ENCODE peak calls at places on chromosomes 11 and 22, in nine cellular contexts. B is H9; K is stimulated activated CD4-positive, alpha-beta T cell treated with anti-CD3 and anti-CD28 coated beads, Interleukin-2, amount 100 ng/mL, for 24 hours; Y is stomach; C is activated CD4-positive, alpha-beta T cell treated with anti-CD3 and anti-CD28 coated beads, Interleukin-2, amount 50 U/mL, for 48 hours; O is WTC11; X is endodermal cell; P is iPS-NIHi11; Q is NCI-H2081. J is an unnamed sample.

GRCh38 chr22:44996120-44996519 is 13.7 kb downstream of the PHF21B start:
- DNase-seq in C (no peak), Y (no peak), P (no peak), Q (no peak), K (no peak), O (no peak), X (no peak), B (no peak), J (no peak)

GRCh38 chr11:9207229-9207628 is 57.9 kb downstream of the DENND5A start:
- DNase-seq in X (no peak), Q (no peak), Y (no peak), B (no peak), P (no peak), O (no peak), K (no peak), C (no peak), J (no peak)

GRCh38 chr11:123590296-123590912 is 64.0 kb downstream of the SCN3B start:
- DNase-seq in P (no peak), X (no peak), C (no peak), B (no peak), Q (no peak), Y (peak), K (no peak), O (no peak), J (peak)

GRCh38 chr11:121535122-121535796 is 82.5 kb upstream of the SORL1-AS1 start:
- DNase-seq in C (no peak), X (no peak), K (no peak), B (no peak), Q (no peak), Y (no peak), P (no peak), O (no peak), J (no peak)

GRCh38 chr11:71140206-71140919 is 112.0 kb downstream of the SHANK2 start:
- DNase-seq in C (no peak), Y (no peak), O (no peak), B (no peak), X (no peak), Q (no peak), P (no peak), K (no peak), J (no peak)

GRCh38 chr11:66101055-66101454 is 31.0 kb downstream of the PACS1 start:
- DNase-seq in C (no peak), K (no peak), Y (no peak), O (no peak), X (no peak), P (no peak), Q (no peak), B (no peak), J (no peak)

GRCh38 chr11:1335264-1335810 is 25.9 kb upstream of the TOLLIP start:
- DNase-seq in O (no peak), C (no peak), Y (no peak), P (no peak), Q (no peak), K (no peak), X (no peak), B (no peak), J (no peak)

GRCh38 chr11:133907841-133908241 is 48.9 kb downstream of the IGSF9B start:
- DNase-seq in X (no peak), P (no peak), C (no peak), O (no peak), B (no peak), K (no peak), Q (no peak), Y (no peak), J (no peak)

GRCh38 chr11:8083871-8084281 is 2.9 kb downstream of the TUB start:
- DNase-seq in X (peak), P (no peak), Y (no peak), K (no peak), C (no peak), O (no peak), B (no peak), Q (no peak), J (no peak)

J was measured in left ventricle myocardium superior.